ENCODE peak calls at places on chromosome 1, in seven cellular contexts. One of them, this sample, is unnamed.
A peak's percentile ranks its signal among the peaks of the same experiment; 100 is the strongest.

GRCh38 chr1:10050611-10051010 is 17.9 kb downstream of the UBE4B start:
- DNase-seq in ovary: no peak
- DNase-seq in IMR-90: no peak
- DNase-seq in MM.1S: no peak
- DNase-seq in upper lobe of right lung: no peak
- DNase-seq in stomach: no peak
- DNase-seq in esophagus squamous epithelium: no peak
- DNase-seq in this sample: no peak

GRCh38 chr1:209759829-209760359 is 4.0 kb downstream of the TRAF3IP3 start:
- DNase-seq in ovary: no peak
- DNase-seq in IMR-90: no peak
- DNase-seq in MM.1S: no peak
- DNase-seq in upper lobe of right lung: no peak
- DNase-seq in stomach: no peak
- DNase-seq in esophagus squamous epithelium: no peak
- DNase-seq in this sample: no peak

GRCh38 chr1:24707659-24708058 is 37.6 kb upstream of the CLIC4 start:
- DNase-seq in ovary: no peak
- DNase-seq in IMR-90: peak; percentile 80
- DNase-seq in MM.1S: no peak
- DNase-seq in upper lobe of right lung: no peak
- DNase-seq in stomach: no peak
- DNase-seq in esophagus squamous epithelium: no peak
- DNase-seq in this sample: no peak

GRCh38 chr1:56435434-56436337 is 143.7 kb downstream of the PLPP3 start:
- DNase-seq in ovary: no peak
- DNase-seq in IMR-90: no peak
- DNase-seq in MM.1S: no peak
- DNase-seq in upper lobe of right lung: no peak
- DNase-seq in stomach: no peak
- DNase-seq in esophagus squamous epithelium: no peak
- DNase-seq in this sample: no peak

GRCh38 chr1:43971336-43971980 is 1.6 kb downstream of the DPH2 start:
- DNase-seq in ovary: no peak
- DNase-seq in IMR-90: no peak
- DNase-seq in MM.1S: no peak
- DNase-seq in upper lobe of right lung: no peak
- DNase-seq in stomach: no peak
- DNase-seq in esophagus squamous epithelium: no peak
- DNase-seq in this sample: no peak

GRCh38 chr1:38728176-38728908 is 131.2 kb downstream of the RRAGC start:
- DNase-seq in ovary: peak; percentile 26
- DNase-seq in IMR-90: peak; percentile 68
- DNase-seq in MM.1S: no peak
- DNase-seq in upper lobe of right lung: no peak
- DNase-seq in stomach: peak; percentile 77
- DNase-seq in esophagus squamous epithelium: no peak
- DNase-seq in this sample: no peak

GRCh38 chr1:29122662-29122986 is 1.1 kb downstream of the TMEM200B start:
- DNase-seq in ovary: peak; percentile 84
- DNase-seq in IMR-90: peak; percentile 67
- DNase-seq in MM.1S: no peak
- DNase-seq in upper lobe of right lung: peak; percentile 70
- DNase-seq in stomach: peak; percentile 49
- DNase-seq in esophagus squamous epithelium: no peak
- DNase-seq in this sample: no peak

GRCh38 chr1:14590781-14591180 is 7.7 kb upstream of the KAZN start:
- DNase-seq in ovary: no peak
- DNase-seq in IMR-90: no peak
- DNase-seq in MM.1S: no peak
- DNase-seq in upper lobe of right lung: no peak
- DNase-seq in stomach: no peak
- DNase-seq in esophagus squamous epithelium: no peak
- DNase-seq in this sample: no peak

GRCh38 chr1:117886101-117886795 is 43.2 kb downstream of the GDAP2 start:
- DNase-seq in ovary: no peak
- DNase-seq in IMR-90: peak; percentile 77
- DNase-seq in MM.1S: no peak
- DNase-seq in upper lobe of right lung: no peak
- DNase-seq in stomach: no peak
- DNase-seq in esophagus squamous epithelium: no peak
- DNase-seq in this sample: no peak

GRCh38 chr1:30933874-30934252 is 25.3 kb upstream of the SDC3 start:
- DNase-seq in ovary: no peak
- DNase-seq in IMR-90: peak; percentile 69
- DNase-seq in MM.1S: no peak
- DNase-seq in upper lobe of right lung: no peak
- DNase-seq in stomach: no peak
- DNase-seq in esophagus squamous epithelium: no peak
- DNase-seq in this sample: no peak

GRCh38 chr1:8845104-8846097 is 28.0 kb upstream of the RERE start:
- DNase-seq in ovary: no peak
- DNase-seq in IMR-90: no peak
- DNase-seq in MM.1S: no peak
- DNase-seq in upper lobe of right lung: no peak
- DNase-seq in stomach: no peak
- DNase-seq in esophagus squamous epithelium: no peak
- DNase-seq in this sample: no peak

GRCh38 chr1:8847990-8848389 is 30.5 kb downstream of the ENO1 start:
- DNase-seq in ovary: no peak
- DNase-seq in IMR-90: no peak
- DNase-seq in MM.1S: peak; percentile 88
- DNase-seq in upper lobe of right lung: no peak
- DNase-seq in stomach: peak; percentile 64
- DNase-seq in esophagus squamous epithelium: no peak
- DNase-seq in this sample: no peak

GRCh38 chr1:8846263-8846662 is 28.8 kb upstream of the RERE start:
- DNase-seq in ovary: no peak
- DNase-seq in IMR-90: no peak
- DNase-seq in MM.1S: no peak
- DNase-seq in upper lobe of right lung: no peak
- DNase-seq in stomach: no peak
- DNase-seq in esophagus squamous epithelium: no peak
- DNase-seq in this sample: no peak

GRCh38 chr1:8851060-8851459 is 27.4 kb downstream of the ENO1 start:
- DNase-seq in ovary: no peak
- DNase-seq in IMR-90: no peak
- DNase-seq in MM.1S: no peak
- DNase-seq in upper lobe of right lung: no peak
- DNase-seq in stomach: no peak
- DNase-seq in esophagus squamous epithelium: no peak
- DNase-seq in this sample: no peak

DNA sequence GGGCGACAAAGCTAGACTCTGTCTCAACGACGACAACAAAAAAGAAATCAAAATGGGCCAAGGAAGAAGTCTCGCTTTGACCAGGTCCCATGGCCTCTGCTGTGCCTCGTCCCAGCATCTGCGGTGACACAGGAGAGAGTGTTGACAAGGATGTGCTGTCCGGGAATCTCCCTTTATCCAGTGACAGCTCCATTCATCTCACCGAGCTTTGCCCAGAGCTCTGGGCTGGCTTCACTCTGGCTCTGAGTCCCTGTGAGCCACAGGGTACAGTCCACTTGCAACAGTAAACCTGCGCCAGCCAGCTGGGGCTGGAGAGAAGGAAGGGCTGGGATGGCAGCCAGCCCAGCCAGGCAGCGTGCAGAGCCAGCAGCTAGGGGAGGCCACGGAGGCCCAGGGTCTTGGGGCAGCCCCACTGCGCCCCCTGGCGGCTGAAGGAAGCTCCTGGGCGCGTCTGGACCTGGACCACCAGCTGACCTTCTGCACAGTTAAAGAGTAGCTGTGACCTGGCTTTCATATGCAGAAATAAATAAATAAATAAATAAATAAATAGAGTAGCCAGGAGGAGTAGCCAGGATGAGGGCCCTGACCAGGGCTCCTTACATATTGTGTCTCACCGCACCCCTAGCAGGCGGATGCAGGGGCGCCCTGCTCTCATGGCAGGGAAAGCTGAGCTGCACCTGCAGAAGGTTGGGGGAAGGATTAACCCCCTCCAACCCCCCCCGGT is 29.7 kb downstream of the ENO1 start:
- DNase-seq in ovary: peak; percentile 87
- DNase-seq in IMR-90: peak; percentile 93
- DNase-seq in MM.1S: peak; percentile 66
- DNase-seq in upper lobe of right lung: peak; percentile 95
- DNase-seq in stomach: peak; percentile 95
- DNase-seq in esophagus squamous epithelium: no peak
- DNase-seq in this sample: peak; percentile 72
- H3K4me3 ChIP-seq in ovary: no peak overlapping the region
- H3K4me3 ChIP-seq in IMR-90: no peak overlapping the region
- H3K4me3 ChIP-seq in MM.1S: no peak overlapping the region
- H3K4me3 ChIP-seq in upper lobe of right lung: no peak overlapping the region
- H3K4me3 ChIP-seq in stomach: no peak overlapping the region
- H3K4me3 ChIP-seq in esophagus squamous epithelium: no peak overlapping the region
- H3K4me3 ChIP-seq in this sample: no peak overlapping the region

DNA sequence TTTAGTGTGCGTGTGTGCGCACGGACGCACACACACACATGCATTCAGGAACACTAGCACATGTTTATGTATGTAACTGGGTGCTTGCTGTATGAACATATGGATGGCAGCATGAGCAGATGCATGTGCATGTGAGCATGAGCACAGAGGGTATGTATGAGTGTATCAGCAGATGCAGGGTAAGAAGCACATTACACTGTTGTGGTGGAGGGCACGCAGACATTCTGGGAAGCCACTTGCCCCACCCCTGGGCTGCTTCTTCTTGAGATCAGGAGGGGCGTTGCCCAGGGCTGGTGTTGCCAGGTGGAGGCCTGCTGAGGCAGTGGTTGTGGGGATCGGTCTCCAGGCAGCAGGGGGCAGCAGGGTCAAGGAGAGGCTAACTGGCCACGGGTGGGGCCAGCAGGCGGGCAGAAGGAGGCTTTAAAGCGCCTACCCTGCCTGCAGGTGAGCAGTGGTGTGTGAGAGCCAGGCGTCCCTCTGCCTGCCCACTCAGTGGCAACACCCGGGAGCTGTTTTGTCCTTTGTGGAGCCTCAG is 3.9 kb upstream of the P3R3URF start:
- DNase-seq in ovary: no peak
- DNase-seq in IMR-90: no peak
- DNase-seq in MM.1S: no peak
- DNase-seq in upper lobe of right lung: peak; percentile 79
- DNase-seq in stomach: peak; percentile 86
- DNase-seq in esophagus squamous epithelium: no peak
- DNase-seq in this sample: no peak
- TF ChIP-seq CTCF in ovary: no peak
- TF ChIP-seq CTCF in IMR-90: no peak
- TF ChIP-seq CTCF in MM.1S: peak; percentile 31
- TF ChIP-seq CTCF in upper lobe of right lung: peak; percentile 20
- TF ChIP-seq CTCF in stomach: no peak
- TF ChIP-seq CTCF in esophagus squamous epithelium: peak; percentile 35
- TF ChIP-seq CTCF in this sample: peak; percentile 41

GRCh38 chr1:177909416-177909815 is 60.4 kb downstream of the SEC16B start:
- DNase-seq in ovary: no peak
- DNase-seq in IMR-90: no peak
- DNase-seq in MM.1S: no peak
- DNase-seq in upper lobe of right lung: no peak
- DNase-seq in stomach: no peak
- DNase-seq in esophagus squamous epithelium: no peak
- DNase-seq in this sample: no peak
- H3K27me3 ChIP-seq in ovary: no peaks in the 10 kb centered on the region
- H3K27me3 ChIP-seq in IMR-90: peaks cover 12% of the 10 kb centered on the region
- H3K27me3 ChIP-seq in MM.1S: no peaks in the 10 kb centered on the region
- H3K27me3 ChIP-seq in upper lobe of right lung: no peaks in the 10 kb centered on the region
- H3K27me3 ChIP-seq in stomach: no peaks in the 10 kb centered on the region
- H3K27me3 ChIP-seq in esophagus squamous epithelium: no peaks in the 10 kb centered on the region
- H3K27me3 ChIP-seq in this sample: peaks cover 1% of the 10 kb centered on the region

DNA sequence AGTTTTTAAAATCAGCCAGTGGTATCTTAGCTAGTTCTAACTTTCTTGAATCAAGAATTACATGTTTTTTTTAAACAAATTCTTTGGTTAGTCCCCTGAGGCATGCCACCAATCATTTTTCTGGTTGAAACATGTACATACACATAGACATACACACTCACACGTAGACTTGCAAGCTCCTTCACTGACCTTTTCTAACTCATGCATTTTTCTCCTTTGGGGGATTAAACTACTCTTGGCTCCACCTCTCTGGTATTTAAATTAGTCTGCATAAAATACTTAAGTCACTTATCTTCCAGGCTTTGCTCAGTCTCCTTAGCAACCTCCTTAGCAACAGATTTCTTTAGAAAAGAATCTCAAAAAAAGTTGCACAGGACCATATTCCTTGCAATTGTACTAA is 441.0 kb upstream of the LRRC7 start:
- DNase-seq in ovary: no peak
- DNase-seq in IMR-90: no peak
- DNase-seq in MM.1S: no peak
- DNase-seq in upper lobe of right lung: no peak
- DNase-seq in stomach: no peak
- DNase-seq in esophagus squamous epithelium: no peak
- DNase-seq in this sample: no peak
- H3K4me3 ChIP-seq in ovary: no peak overlapping the region
- H3K4me3 ChIP-seq in IMR-90: no peak overlapping the region
- H3K4me3 ChIP-seq in MM.1S: no peak overlapping the region
- H3K4me3 ChIP-seq in upper lobe of right lung: no peak overlapping the region
- H3K4me3 ChIP-seq in stomach: no peak overlapping the region
- H3K4me3 ChIP-seq in esophagus squamous epithelium: no peak overlapping the region
- H3K4me3 ChIP-seq in this sample: no peak overlapping the region

GRCh38 chr1:1954831-1955441 is 35.9 kb upstream of the TMEM52 start:
- DNase-seq in ovary: no peak
- DNase-seq in IMR-90: no peak
- DNase-seq in MM.1S: no peak
- DNase-seq in upper lobe of right lung: no peak
- DNase-seq in stomach: no peak
- DNase-seq in esophagus squamous epithelium: no peak
- DNase-seq in this sample: no peak
- TF ChIP-seq CTCF in ovary: no peak
- TF ChIP-seq CTCF in IMR-90: no peak
- TF ChIP-seq CTCF in MM.1S: peak; percentile 20
- TF ChIP-seq CTCF in upper lobe of right lung: peak; percentile 5
- TF ChIP-seq CTCF in stomach: no peak
- TF ChIP-seq CTCF in esophagus squamous epithelium: no peak
- TF ChIP-seq CTCF in this sample: no peak

GRCh38 chr1:237229333-237229732 is 187.3 kb downstream of the RYR2 start:
- DNase-seq in ovary: no peak
- DNase-seq in IMR-90: no peak
- DNase-seq in MM.1S: no peak
- DNase-seq in upper lobe of right lung: no peak
- DNase-seq in stomach: no peak
- DNase-seq in esophagus squamous epithelium: no peak
- DNase-seq in this sample: no peak
- H3K27me3 ChIP-seq in ovary: no peaks in the 10 kb centered on the region
- H3K27me3 ChIP-seq in IMR-90: no peaks in the 10 kb centered on the region
- H3K27me3 ChIP-seq in MM.1S: no peaks in the 10 kb centered on the region
- H3K27me3 ChIP-seq in upper lobe of right lung: no peaks in the 10 kb centered on the region
- H3K27me3 ChIP-seq in stomach: no peaks in the 10 kb centered on the region
- H3K27me3 ChIP-seq in esophagus squamous epithelium: no peaks in the 10 kb centered on the region
- H3K27me3 ChIP-seq in this sample: no peaks in the 10 kb centered on the region

This sample was measured in GM06990.